ENCODE peak calls at places on chromosome 6, in four cellular contexts. One of them, this sample, is unnamed.

GRCh38 chr6:94254689-94255088 is 835.3 kb upstream of the EPHA7 start:
- DNase-seq in dorsolateral prefrontal cortex: no peak
- DNase-seq in H9: no peak
- DNase-seq in CD8-positive, alpha-beta T cell: no peak
- DNase-seq in this sample: no peak

GRCh38 chr6:35392111-35392702 is 49.8 kb downstream of the PPARD start:
- DNase-seq in H9: no peak
- DNase-seq in CD8-positive, alpha-beta T cell: no peak
- DNase-seq in dorsolateral prefrontal cortex: no peak
- DNase-seq in this sample: no peak

GRCh38 chr6:1415416-1416063 is 26.2 kb downstream of the FOXF2 start:
- DNase-seq in CD8-positive, alpha-beta T cell: no peak
- DNase-seq in H9: no peak
- DNase-seq in dorsolateral prefrontal cortex: no peak
- DNase-seq in this sample: no peak

GRCh38 chr6:18551228-18551627 is 164.1 kb downstream of the RNF144B start:
- DNase-seq in CD8-positive, alpha-beta T cell: no peak
- DNase-seq in dorsolateral prefrontal cortex: no peak
- DNase-seq in H9: no peak
- DNase-seq in this sample: no peak

GRCh38 chr6:89066929-89067646 is 13.5 kb upstream of the PNRC1 start:
- DNase-seq in dorsolateral prefrontal cortex: no peak
- DNase-seq in H9: no peak
- DNase-seq in CD8-positive, alpha-beta T cell: no peak
- DNase-seq in this sample: no peak

GRCh38 chr6:33206864-33207568 is 1.3 kb upstream of the RING1 start:
- DNase-seq in CD8-positive, alpha-beta T cell: no peak
- DNase-seq in H9: no peak
- DNase-seq in dorsolateral prefrontal cortex: peak
- DNase-seq in this sample: no peak

GRCh38 chr6:42276008-42276890 is 58.6 kb upstream of the MRPS10 start:
- DNase-seq in CD8-positive, alpha-beta T cell: no peak
- DNase-seq in dorsolateral prefrontal cortex: no peak
- DNase-seq in H9: no peak
- DNase-seq in this sample: no peak

GRCh38 chr6:154791561-154792317 is 58.5 kb downstream of the SCAF8 start:
- DNase-seq in CD8-positive, alpha-beta T cell: no peak
- DNase-seq in H9: no peak
- DNase-seq in dorsolateral prefrontal cortex: no peak
- DNase-seq in this sample: peak

GRCh38 chr6:84062519-84063154 is 29.1 kb downstream of the MRAP2 start:
- DNase-seq in H9: no peak
- DNase-seq in dorsolateral prefrontal cortex: no peak
- DNase-seq in CD8-positive, alpha-beta T cell: no peak
- DNase-seq in this sample: no peak

GRCh38 chr6:11734861-11735652 is 43.5 kb downstream of the ADTRP start:
- DNase-seq in H9: no peak
- DNase-seq in dorsolateral prefrontal cortex: no peak
- DNase-seq in CD8-positive, alpha-beta T cell: no peak
- DNase-seq in this sample: no peak

GRCh38 chr6:128600397-128600951 is 80.1 kb upstream of the PTPRK start:
- DNase-seq in H9: no peak
- DNase-seq in CD8-positive, alpha-beta T cell: no peak
- DNase-seq in dorsolateral prefrontal cortex: no peak
- DNase-seq in this sample: no peak

GRCh38 chr6:75331134-75331533 is 46.5 kb upstream of the TMEM30A start:
- DNase-seq in dorsolateral prefrontal cortex: no peak
- DNase-seq in H9: no peak
- DNase-seq in CD8-positive, alpha-beta T cell: no peak
- DNase-seq in this sample: no peak

GRCh38 chr6:6843057-6843627 is 254.6 kb downstream of the LY86 start:
- DNase-seq in H9: no peak
- DNase-seq in dorsolateral prefrontal cortex: no peak
- DNase-seq in CD8-positive, alpha-beta T cell: no peak
- DNase-seq in this sample: no peak

GRCh38 chr6:137494281-137494966 is at the start of gene OLIG3:
- DNase-seq in H9: peak
- DNase-seq in dorsolateral prefrontal cortex: no peak
- DNase-seq in CD8-positive, alpha-beta T cell: no peak
- DNase-seq in this sample: no peak

GRCh38 chr6:47260021-47260420 is 49.7 kb downstream of the TNFRSF21 start:
- DNase-seq in H9: no peak
- DNase-seq in CD8-positive, alpha-beta T cell: no peak
- DNase-seq in dorsolateral prefrontal cortex: no peak
- DNase-seq in this sample: no peak

GRCh38 chr6:79872986-79873385 is 74.4 kb downstream of the ELOVL4 start:
- DNase-seq in dorsolateral prefrontal cortex: no peak
- DNase-seq in CD8-positive, alpha-beta T cell: no peak
- DNase-seq in H9: no peak
- DNase-seq in this sample: no peak

GRCh38 chr6:79546186-79546585 is 9.0 kb upstream of the LCA5 start:
- DNase-seq in CD8-positive, alpha-beta T cell: no peak
- DNase-seq in H9: no peak
- DNase-seq in dorsolateral prefrontal cortex: no peak
- DNase-seq in this sample: no peak

GRCh38 chr6:41428402-41428994 is 93.1 kb downstream of the NCR2 start:
- DNase-seq in dorsolateral prefrontal cortex: no peak
- DNase-seq in CD8-positive, alpha-beta T cell: no peak
- DNase-seq in H9: no peak
- DNase-seq in this sample: no peak

GRCh38 chr6:8277769-8278168 is 157.6 kb downstream of the SLC35B3 start:
- DNase-seq in dorsolateral prefrontal cortex: no peak
- DNase-seq in H9: peak
- DNase-seq in CD8-positive, alpha-beta T cell: no peak
- DNase-seq in this sample: no peak

GRCh38 chr6:37625591-37626374 is 71.9 kb downstream of the MDGA1 start:
- DNase-seq in dorsolateral prefrontal cortex: no peak
- DNase-seq in H9: peak
- DNase-seq in CD8-positive, alpha-beta T cell: no peak
- DNase-seq in this sample: no peak

GRCh38 chr6:168123165-168123911 is 44.3 kb upstream of the FRMD1 start:
- DNase-seq in dorsolateral prefrontal cortex: no peak
- DNase-seq in H9: peak
- DNase-seq in CD8-positive, alpha-beta T cell: no peak
- DNase-seq in this sample: no peak

GRCh38 chr6:138724015-138724414 is 49.6 kb upstream of the CCDC28A start:
- DNase-seq in H9: no peak
- DNase-seq in CD8-positive, alpha-beta T cell: no peak
- DNase-seq in dorsolateral prefrontal cortex: no peak
- DNase-seq in this sample: no peak

GRCh38 chr6:120553353-120553752 is 780.9 kb downstream of the TBC1D32 start:
- DNase-seq in H9: no peak
- DNase-seq in dorsolateral prefrontal cortex: no peak
- DNase-seq in CD8-positive, alpha-beta T cell: no peak
- DNase-seq in this sample: no peak

GRCh38 chr6:147759088-147759487 is 250.6 kb downstream of the SAMD5 start:
- DNase-seq in CD8-positive, alpha-beta T cell: no peak
- DNase-seq in dorsolateral prefrontal cortex: no peak
- DNase-seq in H9: no peak
- DNase-seq in this sample: no peak

GRCh38 chr6:75379536-75379935 is 94.9 kb upstream of the TMEM30A start:
- DNase-seq in CD8-positive, alpha-beta T cell: no peak
- DNase-seq in dorsolateral prefrontal cortex: no peak
- DNase-seq in H9: no peak
- DNase-seq in this sample: no peak

GRCh38 chr6:20877008-20877937 is 343.0 kb downstream of the CDKAL1 start:
- DNase-seq in dorsolateral prefrontal cortex: no peak
- DNase-seq in H9: no peak
- DNase-seq in CD8-positive, alpha-beta T cell: no peak
- DNase-seq in this sample: no peak

GRCh38 chr6:109326346-109326745 is 55.9 kb downstream of the CD164 start:
- DNase-seq in CD8-positive, alpha-beta T cell: no peak
- DNase-seq in dorsolateral prefrontal cortex: no peak
- DNase-seq in H9: no peak
- DNase-seq in this sample: no peak

GRCh38 chr6:109327959-109328358 is 54.3 kb downstream of the CD164 start:
- DNase-seq in dorsolateral prefrontal cortex: no peak
- DNase-seq in H9: no peak
- DNase-seq in CD8-positive, alpha-beta T cell: no peak
- DNase-seq in this sample: no peak

GRCh38 chr6:109327502-109327901 is 54.8 kb downstream of the CD164 start:
- DNase-seq in CD8-positive, alpha-beta T cell: no peak
- DNase-seq in dorsolateral prefrontal cortex: no peak
- DNase-seq in H9: no peak
- DNase-seq in this sample: no peak

GRCh38 chr6:109322825-109323580 is 59.3 kb downstream of the CD164 start:
- DNase-seq in H9: no peak
- DNase-seq in dorsolateral prefrontal cortex: no peak
- DNase-seq in CD8-positive, alpha-beta T cell: no peak
- DNase-seq in this sample: no peak

GRCh38 chr6:109325400-109325801 is 56.9 kb downstream of the CD164 start:
- DNase-seq in H9: no peak
- DNase-seq in CD8-positive, alpha-beta T cell: no peak
- DNase-seq in dorsolateral prefrontal cortex: peak
- DNase-seq in this sample: no peak
- H3K27ac ChIP-seq in H9: no peak
- H3K27ac ChIP-seq in CD8-positive, alpha-beta T cell: no peak
- H3K27ac ChIP-seq in dorsolateral prefrontal cortex: peak
- H3K27ac ChIP-seq in this sample: no peak

GRCh38 chr6:106434530-106434929 is 74.0 kb downstream of the CRYBG1 start:
- DNase-seq in CD8-positive, alpha-beta T cell: no peak
- DNase-seq in dorsolateral prefrontal cortex: no peak
- DNase-seq in H9: no peak
- DNase-seq in this sample: no peak

GRCh38 chr6:106426258-106426657 is 65.7 kb downstream of the CRYBG1 start:
- DNase-seq in dorsolateral prefrontal cortex: no peak
- DNase-seq in H9: no peak
- DNase-seq in CD8-positive, alpha-beta T cell: no peak
- DNase-seq in this sample: no peak

GRCh38 chr6:106431405-106431804 is 70.9 kb downstream of the CRYBG1 start:
- DNase-seq in dorsolateral prefrontal cortex: no peak
- DNase-seq in H9: no peak
- DNase-seq in CD8-positive, alpha-beta T cell: no peak
- DNase-seq in this sample: no peak

DNA sequence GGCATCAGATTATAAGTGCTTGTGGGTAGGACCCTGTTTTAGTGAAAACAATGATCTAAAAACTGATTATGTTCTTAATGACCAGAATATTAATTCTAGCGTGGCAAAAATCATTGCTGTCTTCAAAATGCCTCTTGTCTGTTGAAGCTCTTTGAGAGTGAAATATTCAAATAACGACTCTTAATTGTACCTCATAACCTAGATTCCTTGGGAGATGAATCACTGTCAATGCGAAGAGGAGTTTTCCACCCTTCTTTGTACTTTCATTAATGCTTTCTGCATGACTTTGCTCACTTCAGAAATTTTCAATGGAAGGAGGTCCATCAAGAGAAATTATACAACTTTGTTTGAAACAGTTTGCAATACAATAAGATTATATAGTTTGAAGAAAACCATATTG is 71.5 kb downstream of the CRYBG1 start:
- DNase-seq in H9: no peak
- DNase-seq in dorsolateral prefrontal cortex: no peak
- DNase-seq in CD8-positive, alpha-beta T cell: no peak
- DNase-seq in this sample: no peak
- H3K27ac ChIP-seq in H9: no peak
- H3K27ac ChIP-seq in dorsolateral prefrontal cortex: no peak
- H3K27ac ChIP-seq in CD8-positive, alpha-beta T cell: no peak
- H3K27ac ChIP-seq in this sample: no peak

GRCh38 chr6:156434795-156435190 is 342.4 kb upstream of the ARID1B start:
- DNase-seq in CD8-positive, alpha-beta T cell: no peak
- DNase-seq in H9: no peak
- DNase-seq in dorsolateral prefrontal cortex: no peak
- DNase-seq in this sample: no peak

GRCh38 chr6:156430361-156430760 is 346.8 kb upstream of the ARID1B start:
- DNase-seq in H9: no peak
- DNase-seq in CD8-positive, alpha-beta T cell: no peak
- DNase-seq in dorsolateral prefrontal cortex: no peak
- DNase-seq in this sample: no peak

GRCh38 chr6:156437084-156437879 is 339.9 kb upstream of the ARID1B start:
- DNase-seq in H9: no peak
- DNase-seq in CD8-positive, alpha-beta T cell: no peak
- DNase-seq in dorsolateral prefrontal cortex: no peak
- DNase-seq in this sample: no peak

GRCh38 chr6:156438519-156438918 is 338.7 kb upstream of the ARID1B start:
- DNase-seq in dorsolateral prefrontal cortex: no peak
- DNase-seq in CD8-positive, alpha-beta T cell: no peak
- DNase-seq in H9: no peak
- DNase-seq in this sample: no peak

DNA sequence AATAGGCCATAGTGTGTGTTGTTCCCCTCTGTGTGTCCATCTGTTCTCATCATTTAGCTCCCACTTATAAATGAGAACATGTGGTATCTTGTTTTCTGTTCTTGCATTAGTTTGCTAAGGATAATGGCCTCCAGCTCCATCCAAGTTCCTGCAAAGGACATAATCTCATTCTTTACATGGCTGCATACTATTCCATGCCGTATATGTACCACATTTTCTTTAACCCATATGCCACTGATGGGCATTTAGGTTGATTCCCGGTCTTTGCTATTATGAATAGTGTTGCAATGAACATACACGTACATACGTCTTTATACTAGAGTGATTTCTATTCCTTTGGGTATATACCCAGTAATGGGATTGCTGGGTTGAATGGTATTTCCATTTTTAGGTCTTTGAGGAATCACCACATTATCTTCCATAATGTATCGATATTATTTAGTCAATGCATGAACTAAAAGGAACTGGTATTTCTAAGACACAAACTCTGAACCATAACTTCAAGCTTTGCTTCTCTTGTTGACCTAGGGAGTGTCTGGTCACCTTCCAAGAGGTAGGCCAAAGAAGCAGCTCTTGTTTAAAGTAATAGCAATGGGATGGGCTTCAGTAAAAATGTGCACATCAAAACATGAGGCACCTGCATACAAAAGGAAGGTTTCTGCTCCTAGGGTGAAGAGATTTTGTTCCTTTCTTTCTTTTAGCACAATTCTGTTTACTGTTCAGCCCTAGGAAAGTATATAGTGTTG is 343.0 kb upstream of the ARID1B start:
- DNase-seq in H9: no peak
- DNase-seq in CD8-positive, alpha-beta T cell: no peak
- DNase-seq in dorsolateral prefrontal cortex: no peak
- DNase-seq in this sample: no peak
- H3K27ac ChIP-seq in H9: no peak
- H3K27ac ChIP-seq in CD8-positive, alpha-beta T cell: no peak
- H3K27ac ChIP-seq in dorsolateral prefrontal cortex: no peak
- H3K27ac ChIP-seq in this sample: no peak

DNA sequence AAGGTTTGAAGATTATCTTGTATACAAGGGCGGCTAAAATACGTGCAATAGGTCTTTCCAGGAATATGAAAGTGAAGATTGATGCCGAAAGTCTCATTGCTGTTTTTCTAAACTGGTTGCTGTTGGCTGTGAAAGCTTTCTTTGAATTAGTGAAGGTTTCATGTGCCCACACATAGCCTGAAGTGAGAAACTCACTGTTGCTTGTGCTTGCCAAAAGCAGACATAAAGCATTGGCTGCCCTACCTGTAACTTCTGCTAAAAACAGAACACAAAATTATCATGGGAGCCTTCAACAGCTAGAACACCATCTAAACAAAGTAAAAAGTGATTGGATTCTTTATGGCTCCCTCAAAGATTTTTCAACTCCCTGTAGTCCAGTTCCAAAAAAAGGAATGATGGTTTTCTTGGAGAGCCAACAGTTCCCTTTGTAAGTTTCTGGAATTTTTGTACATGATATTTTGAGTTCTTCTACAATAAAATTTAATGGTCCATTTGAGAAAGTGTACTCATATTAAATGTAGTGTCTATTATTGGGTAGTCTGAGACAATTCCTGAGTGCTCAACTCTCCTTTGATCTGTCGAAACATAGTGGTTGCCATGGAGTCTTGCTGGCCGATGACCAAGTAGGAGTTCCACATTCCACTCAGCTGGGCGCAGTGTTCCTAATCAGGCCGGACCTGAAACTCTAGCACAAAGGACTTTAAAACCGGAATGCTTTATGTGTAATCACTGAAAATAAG is 68.5 kb downstream of the PLEKHG1 start:
- DNase-seq in dorsolateral prefrontal cortex: peak
- DNase-seq in H9: no peak
- DNase-seq in CD8-positive, alpha-beta T cell: no peak
- DNase-seq in this sample: no peak
- H3K27ac ChIP-seq in dorsolateral prefrontal cortex: peak
- H3K27ac ChIP-seq in H9: no peak
- H3K27ac ChIP-seq in CD8-positive, alpha-beta T cell: no peak
- H3K27ac ChIP-seq in this sample: peak